ENCODE peak calls at places on chromosomes 6 and 20, in five cellular contexts. One of them, this sample, is unnamed.

GRCh38 chr6:135270676-135271536 is 89.8 kb downstream of the MYB start:
- DNase-seq in lower lobe of right lung: peak; percentile 74
- DNase-seq in spleen: no peak
- DNase-seq in thoracic aorta: no peak
- DNase-seq in cardiac muscle cell: no peak
- DNase-seq in this sample: no peak

GRCh38 chr6:136158971-136159370 is 91.1 kb downstream of the MTFR2 start:
- DNase-seq in cardiac muscle cell: no peak
- DNase-seq in thoracic aorta: no peak
- DNase-seq in lower lobe of right lung: no peak
- DNase-seq in spleen: no peak
- DNase-seq in this sample: no peak

GRCh38 chr6:166736606-166737005 is 109.6 kb upstream of the RPS6KA2 start:
- DNase-seq in spleen: no peak
- DNase-seq in lower lobe of right lung: no peak
- DNase-seq in thoracic aorta: no peak
- DNase-seq in cardiac muscle cell: peak; percentile 49
- DNase-seq in this sample: peak; percentile 40

GRCh38 chr6:152267967-152268845 is 369.0 kb downstream of the SYNE1 start:
- DNase-seq in spleen: no peak
- DNase-seq in cardiac muscle cell: peak; percentile 41
- DNase-seq in thoracic aorta: no peak
- DNase-seq in lower lobe of right lung: no peak
- DNase-seq in this sample: no peak

GRCh38 chr20:62572980-62573379 is 69.3 kb upstream of the SLCO4A1 start:
- DNase-seq in lower lobe of right lung: no peak
- DNase-seq in cardiac muscle cell: no peak
- DNase-seq in spleen: no peak
- DNase-seq in thoracic aorta: no peak
- DNase-seq in this sample: no peak

GRCh38 chr6:162177733-162178132 is 549.8 kb downstream of the PRKN start:
- DNase-seq in lower lobe of right lung: no peak
- DNase-seq in spleen: no peak
- DNase-seq in thoracic aorta: no peak
- DNase-seq in cardiac muscle cell: peak; percentile 25
- DNase-seq in this sample: no peak

GRCh38 chr20:36871640-36872570 is 4.0 kb upstream of the TLDC2 start:
- DNase-seq in lower lobe of right lung: peak; percentile 41
- DNase-seq in spleen: peak; percentile 56
- DNase-seq in thoracic aorta: no peak
- DNase-seq in cardiac muscle cell: no peak
- DNase-seq in this sample: no peak

GRCh38 chr6:44078795-44079671 is 48.2 kb downstream of the MRPL14 start:
- DNase-seq in thoracic aorta: no peak
- DNase-seq in lower lobe of right lung: no peak
- DNase-seq in spleen: peak; percentile 79
- DNase-seq in cardiac muscle cell: peak; percentile 76
- DNase-seq in this sample: no peak

GRCh38 chr6:36577298-36577697 is 16.9 kb upstream of the SRSF3 start:
- DNase-seq in cardiac muscle cell: peak; percentile 78
- DNase-seq in thoracic aorta: no peak
- DNase-seq in lower lobe of right lung: no peak
- DNase-seq in spleen: no peak
- DNase-seq in this sample: peak; percentile 91

GRCh38 chr20:62296724-62297448 is 5.9 kb upstream of the ADRM1 start:
- DNase-seq in cardiac muscle cell: no peak
- DNase-seq in spleen: peak; percentile 78
- DNase-seq in thoracic aorta: no peak
- DNase-seq in lower lobe of right lung: no peak
- DNase-seq in this sample: no peak

GRCh38 chr6:9405369-9405768 is 970.0 kb upstream of the SLC35B3 start:
- DNase-seq in lower lobe of right lung: no peak
- DNase-seq in thoracic aorta: no peak
- DNase-seq in cardiac muscle cell: no peak
- DNase-seq in spleen: no peak
- DNase-seq in this sample: peak; percentile 50

GRCh38 chr6:7975764-7976146 is 65.2 kb upstream of the TXNDC5 start:
- DNase-seq in lower lobe of right lung: no peak
- DNase-seq in spleen: no peak
- DNase-seq in cardiac muscle cell: peak; percentile 60
- DNase-seq in thoracic aorta: no peak
- DNase-seq in this sample: no peak

GRCh38 chr6:170212956-170213636 is 77.8 kb downstream of the DLL1 start:
- DNase-seq in cardiac muscle cell: no peak
- DNase-seq in lower lobe of right lung: no peak
- DNase-seq in thoracic aorta: no peak
- DNase-seq in spleen: peak; percentile 56
- DNase-seq in this sample: no peak

GRCh38 chr20:2402271-2402980 is 21.7 kb downstream of the TGM6 start:
- DNase-seq in spleen: no peak
- DNase-seq in lower lobe of right lung: no peak
- DNase-seq in thoracic aorta: no peak
- DNase-seq in cardiac muscle cell: peak; percentile 65
- DNase-seq in this sample: peak; percentile 31

GRCh38 chr20:9408422-9409300 is 105.7 kb upstream of the LAMP5 start:
- DNase-seq in cardiac muscle cell: peak; percentile 48
- DNase-seq in lower lobe of right lung: no peak
- DNase-seq in thoracic aorta: no peak
- DNase-seq in spleen: no peak
- DNase-seq in this sample: no peak

GRCh38 chr6:12258191-12258590 is 32.0 kb upstream of the EDN1 start:
- DNase-seq in lower lobe of right lung: no peak
- DNase-seq in spleen: no peak
- DNase-seq in cardiac muscle cell: no peak
- DNase-seq in thoracic aorta: no peak
- DNase-seq in this sample: no peak

GRCh38 chr6:143553337-143553736 is 41.8 kb upstream of the FUCA2 start:
- DNase-seq in lower lobe of right lung: no peak
- DNase-seq in spleen: no peak
- DNase-seq in cardiac muscle cell: no peak
- DNase-seq in thoracic aorta: no peak
- DNase-seq in this sample: no peak

GRCh38 chr6:43992783-43993505 is 134.3 kb downstream of the MRPL14 start:
- DNase-seq in thoracic aorta: no peak
- DNase-seq in lower lobe of right lung: no peak
- DNase-seq in cardiac muscle cell: no peak
- DNase-seq in spleen: no peak
- DNase-seq in this sample: no peak

GRCh38 chr6:109265530-109265929 is 116.7 kb downstream of the CD164 start:
- DNase-seq in lower lobe of right lung: no peak
- DNase-seq in spleen: no peak
- DNase-seq in cardiac muscle cell: no peak
- DNase-seq in thoracic aorta: no peak
- DNase-seq in this sample: no peak
- TF ChIP-seq CTCF in lower lobe of right lung: no peak
- TF ChIP-seq CTCF in spleen: no peak
- TF ChIP-seq CTCF in cardiac muscle cell: no peak
- TF ChIP-seq CTCF in thoracic aorta: no peak
- TF ChIP-seq CTCF in this sample: no peak

DNA sequence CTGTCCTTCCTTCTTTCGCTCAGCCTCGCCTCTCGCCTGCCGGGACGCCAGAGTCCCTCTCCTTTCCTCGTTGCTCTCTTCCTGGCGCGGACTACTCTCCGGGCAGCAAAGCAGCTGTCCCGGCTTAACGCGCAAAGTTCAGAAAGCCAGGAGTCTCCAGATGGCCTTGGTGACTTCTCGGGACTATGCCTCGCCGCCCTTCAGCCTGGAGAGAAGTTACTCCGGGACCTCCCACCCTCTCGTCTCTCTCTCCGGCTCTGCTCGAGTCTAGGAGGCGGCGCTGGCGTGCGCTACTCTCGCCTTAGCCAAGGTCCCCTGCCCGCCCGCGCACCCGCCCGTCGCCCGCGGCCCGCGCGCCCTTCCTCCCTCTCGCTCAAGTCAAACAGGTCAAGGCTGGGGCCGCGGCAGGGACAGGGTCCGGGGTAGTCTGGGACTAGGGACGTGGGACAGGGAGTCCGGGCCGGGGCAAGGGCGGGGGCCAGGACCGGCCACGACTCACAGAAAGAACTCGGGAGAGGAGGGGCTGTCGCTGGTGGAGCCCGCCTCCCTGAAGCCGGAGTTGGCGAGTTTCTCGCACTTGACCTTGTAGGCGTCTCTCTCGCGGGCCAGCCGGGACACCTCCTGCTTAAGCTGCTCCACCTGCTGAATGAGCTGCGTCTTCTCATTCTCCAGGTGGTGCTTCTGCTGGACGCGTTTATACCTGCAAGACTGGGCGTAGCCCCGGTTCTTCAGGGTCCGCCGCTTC is 1.5 kb downstream of the MAFB start:
- DNase-seq in spleen: peak; percentile 83
- DNase-seq in cardiac muscle cell: peak; percentile 45
- DNase-seq in thoracic aorta: no peak
- DNase-seq in lower lobe of right lung: peak; percentile 87
- DNase-seq in this sample: no peak
- H3K4me3 ChIP-seq in spleen: peak overlapping the region; percentile 87
- H3K4me3 ChIP-seq in cardiac muscle cell: peak overlapping the region; percentile 50
- H3K4me3 ChIP-seq in thoracic aorta: peak overlapping the region; percentile 77
- H3K4me3 ChIP-seq in lower lobe of right lung: peak overlapping the region; percentile 79
- H3K4me3 ChIP-seq in this sample: no peak overlapping the region

GRCh38 chr6:23081701-23082100 is 512.3 kb downstream of the HDGFL1 start:
- DNase-seq in thoracic aorta: no peak
- DNase-seq in cardiac muscle cell: no peak
- DNase-seq in spleen: no peak
- DNase-seq in lower lobe of right lung: no peak
- DNase-seq in this sample: no peak
- TF ChIP-seq CTCF in thoracic aorta: no peak
- TF ChIP-seq CTCF in cardiac muscle cell: no peak
- TF ChIP-seq CTCF in spleen: no peak
- TF ChIP-seq CTCF in lower lobe of right lung: no peak
- TF ChIP-seq CTCF in this sample: peak; percentile 30

GRCh38 chr6:5087389-5087788 is 2.2 kb downstream of the PPP1R3G start:
- DNase-seq in lower lobe of right lung: peak; percentile 70
- DNase-seq in thoracic aorta: no peak
- DNase-seq in spleen: no peak
- DNase-seq in cardiac muscle cell: no peak
- DNase-seq in this sample: no peak
- H3K4me3 ChIP-seq in lower lobe of right lung: no peak overlapping the region
- H3K4me3 ChIP-seq in thoracic aorta: no peak overlapping the region
- H3K4me3 ChIP-seq in spleen: peak overlapping the region; percentile 12
- H3K4me3 ChIP-seq in cardiac muscle cell: no peak overlapping the region
- H3K4me3 ChIP-seq in this sample: no peak overlapping the region

DNA sequence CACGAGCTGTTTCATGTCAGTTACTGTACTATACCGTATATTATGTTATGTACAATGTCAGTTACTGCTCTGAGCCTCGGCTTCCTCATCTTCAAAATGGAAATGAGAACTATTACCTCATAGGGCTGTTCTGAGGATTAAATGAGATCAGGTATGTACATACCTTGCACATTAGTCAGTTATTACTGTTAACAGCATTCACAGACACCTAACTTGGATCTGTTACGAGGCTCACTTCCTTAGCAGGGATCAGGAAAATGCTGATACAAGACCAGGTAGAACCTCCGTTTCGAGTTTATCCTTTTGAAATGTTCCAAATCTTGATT is 69.7 kb upstream of the TBC1D7 start:
- DNase-seq in thoracic aorta: no peak
- DNase-seq in spleen: no peak
- DNase-seq in cardiac muscle cell: no peak
- DNase-seq in lower lobe of right lung: no peak
- DNase-seq in this sample: no peak
- TF ChIP-seq CTCF in thoracic aorta: no peak
- TF ChIP-seq CTCF in spleen: no peak
- TF ChIP-seq CTCF in cardiac muscle cell: no peak
- TF ChIP-seq CTCF in lower lobe of right lung: no peak
- TF ChIP-seq CTCF in this sample: no peak

GRCh38 chr6:25232478-25232877 is 46.7 kb upstream of the CARMIL1 start:
- DNase-seq in thoracic aorta: no peak
- DNase-seq in cardiac muscle cell: no peak
- DNase-seq in spleen: no peak
- DNase-seq in lower lobe of right lung: no peak
- DNase-seq in this sample: no peak
- H3K4me3 ChIP-seq in thoracic aorta: peak overlapping the region; percentile 53
- H3K4me3 ChIP-seq in cardiac muscle cell: no peak overlapping the region
- H3K4me3 ChIP-seq in spleen: no peak overlapping the region
- H3K4me3 ChIP-seq in lower lobe of right lung: no peak overlapping the region
- H3K4me3 ChIP-seq in this sample: no peak overlapping the region

DNA sequence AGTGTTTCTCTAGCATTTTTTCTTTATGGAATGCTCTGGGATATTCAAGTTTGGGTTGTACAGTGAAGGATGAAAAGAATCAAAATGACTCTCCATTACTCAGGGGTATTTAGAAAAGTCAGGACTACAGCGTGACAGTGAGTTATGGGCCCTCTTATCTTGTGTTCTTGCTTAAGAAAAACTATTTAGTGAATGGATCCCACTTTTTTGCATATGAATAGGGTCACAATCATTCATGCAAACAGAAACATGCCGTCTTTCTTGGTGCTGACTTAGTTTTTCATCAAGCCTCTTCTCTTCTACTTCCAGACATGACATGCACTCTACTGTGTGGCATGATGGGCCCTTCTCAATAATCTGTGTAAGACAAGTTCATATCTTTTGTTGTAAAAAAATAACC is 488.3 kb upstream of the MMS22L start:
- DNase-seq in thoracic aorta: no peak
- DNase-seq in lower lobe of right lung: no peak
- DNase-seq in spleen: no peak
- DNase-seq in cardiac muscle cell: no peak
- DNase-seq in this sample: no peak
- TF ChIP-seq CTCF in thoracic aorta: no peak
- TF ChIP-seq CTCF in lower lobe of right lung: no peak
- TF ChIP-seq CTCF in spleen: no peak
- TF ChIP-seq CTCF in cardiac muscle cell: no peak
- TF ChIP-seq CTCF in this sample: no peak

This sample was measured in retinal pigment epithelial cell.